ENCODE peak calls at places on chromosome 7, in four cellular contexts. Q is mesendoderm, J is heart left ventricle, W is astrocyte. T is an unnamed sample. For H3K4me1, the result is how much of the 10 kb centered on the place peaks cover.

GRCh38 chr7:9149499-9150082 is 716.2 kb downstream of the NXPH1 start:
- DNase-seq in Q (no peak), J (no peak), W (peak), T (no peak)

GRCh38 chr7:37352974-37353948 is 95.4 kb downstream of the ELMO1 start:
- DNase-seq in J (no peak), W (no peak), Q (peak), T (peak)

GRCh38 chr7:135772639-135773019 is 24.0 kb upstream of the FAM180A start:
- DNase-seq in J (no peak), Q (peak), W (no peak), T (no peak)

GRCh38 chr7:128915271-128915819 is 4.8 kb upstream of the KCP start:
- DNase-seq in J (no peak), Q (no peak), W (no peak), T (peak)

GRCh38 chr7:108201766-108202165 is 71.6 kb upstream of the LAMB4 start:
- DNase-seq in Q (no peak), W (no peak), J (no peak), T (no peak)

GRCh38 chr7:37690206-37690605 is 6.6 kb downstream of the GPR141 start:
- DNase-seq in W (no peak), J (no peak), Q (no peak), T (no peak)

GRCh38 chr7:65438593-65438992 is 64.9 kb downstream of the ZNF92 start:
- DNase-seq in W (peak), J (no peak), Q (no peak), T (no peak)

GRCh38 chr7:30906014-30906413 is 5.6 kb upstream of the AQP1 start:
- DNase-seq in W (no peak), Q (no peak), J (no peak), T (no peak)

GRCh38 chr7:39910108-39910869 is 39.8 kb upstream of the CDK13 start:
- DNase-seq in Q (no peak), J (no peak), W (peak), T (no peak)

GRCh38 chr7:7181519-7182155 is 707 bp upstream of the C1GALT1 start:
- DNase-seq in W (peak), Q (peak), J (peak), T (peak)

GRCh38 chr7:149736478-149737360 is 36.7 kb downstream of the ZNF467 start:
- DNase-seq in Q (no peak), J (no peak), W (no peak), T (no peak)

GRCh38 chr7:20153999-20154398 is 63.2 kb downstream of the MACC1 start:
- DNase-seq in J (no peak), Q (no peak), W (no peak), T (no peak)

GRCh38 chr7:40412323-40412722 is 277.5 kb downstream of the SUGCT start:
- DNase-seq in W (no peak), Q (no peak), J (no peak), T (no peak)

GRCh38 chr7:29805031-29805430 is 1.3 kb upstream of the WIPF3 start:
- DNase-seq in W (no peak), Q (no peak), J (no peak), T (no peak)

GRCh38 chr7:135210818-135211178 is 528 bp downstream of the WDR91 start:
- DNase-seq in W (no peak), J (no peak), Q (peak), T (no peak)

GRCh38 chr7:12970626-12971025 is 283.2 kb downstream of the ARL4A start:
- DNase-seq in J (no peak), Q (no peak), W (no peak), T (no peak)

GRCh38 chr7:27182285-27182827 is 2.7 kb downstream of the HOXA11 start:
- DNase-seq in Q (no peak), J (no peak), W (no peak), T (peak)

GRCh38 chr7:45435846-45436245 is 138.3 kb upstream of the ADCY1 start:
- DNase-seq in Q (no peak), W (peak), J (no peak), T (no peak)

GRCh38 chr7:27901028-27901760 is 161.2 kb downstream of the TAX1BP1 start:
- DNase-seq in J (no peak), W (peak), Q (no peak), T (no peak)

GRCh38 chr7:30750574-30751256 is 1.2 kb upstream of the INMT start:
- DNase-seq in J (peak), Q (no peak), W (peak), T (peak)

GRCh38 chr7:158815046-158815445 is 14.3 kb downstream of the ESYT2 start:
- DNase-seq in Q (peak), J (no peak), W (peak), T (no peak)
- H3K4me3 ChIP-seq in Q (no peak), J (no peak), W (no peak), T (no peak)

DNA sequence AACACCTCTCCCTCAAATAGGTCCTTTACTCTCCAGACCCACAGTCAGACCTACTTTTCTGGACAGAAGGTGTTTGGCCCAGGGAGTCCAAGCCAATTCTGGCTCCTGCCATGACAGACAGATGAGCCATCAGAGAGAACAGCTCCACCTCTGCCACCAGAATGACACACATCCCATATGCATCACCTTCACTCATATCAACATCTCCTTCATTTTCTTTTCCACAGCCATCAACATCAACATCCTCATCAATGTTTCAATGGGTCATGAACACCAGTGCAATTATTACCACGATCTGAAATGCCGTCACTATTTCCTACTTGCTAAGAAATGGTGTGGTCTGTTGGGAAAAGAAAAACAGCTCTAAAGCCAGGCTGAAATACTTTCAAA is 67.9 kb downstream of the CCDC71L start:
- DNase-seq in J (no peak), Q (no peak), W (no peak), T (no peak)
- H3K4me1 ChIP-seq in J (under half), Q (under half), W (under half), T (under half)

GRCh38 chr7:2018786-2019692 is 213.7 kb downstream of the MAD1L1 start:
- DNase-seq in J (peak), W (peak), Q (peak), T (peak)
- H3K4me3 ChIP-seq in J (no peak), W (no peak), Q (no peak), T (no peak)

GRCh38 chr7:123719481-123719806 is 29.4 kb downstream of the WASL start:
- DNase-seq in Q (no peak), W (no peak), J (no peak), T (no peak)
- H3K4me1 ChIP-seq in Q (under half), W (under half), J (half or more), T (under half)

DNA sequence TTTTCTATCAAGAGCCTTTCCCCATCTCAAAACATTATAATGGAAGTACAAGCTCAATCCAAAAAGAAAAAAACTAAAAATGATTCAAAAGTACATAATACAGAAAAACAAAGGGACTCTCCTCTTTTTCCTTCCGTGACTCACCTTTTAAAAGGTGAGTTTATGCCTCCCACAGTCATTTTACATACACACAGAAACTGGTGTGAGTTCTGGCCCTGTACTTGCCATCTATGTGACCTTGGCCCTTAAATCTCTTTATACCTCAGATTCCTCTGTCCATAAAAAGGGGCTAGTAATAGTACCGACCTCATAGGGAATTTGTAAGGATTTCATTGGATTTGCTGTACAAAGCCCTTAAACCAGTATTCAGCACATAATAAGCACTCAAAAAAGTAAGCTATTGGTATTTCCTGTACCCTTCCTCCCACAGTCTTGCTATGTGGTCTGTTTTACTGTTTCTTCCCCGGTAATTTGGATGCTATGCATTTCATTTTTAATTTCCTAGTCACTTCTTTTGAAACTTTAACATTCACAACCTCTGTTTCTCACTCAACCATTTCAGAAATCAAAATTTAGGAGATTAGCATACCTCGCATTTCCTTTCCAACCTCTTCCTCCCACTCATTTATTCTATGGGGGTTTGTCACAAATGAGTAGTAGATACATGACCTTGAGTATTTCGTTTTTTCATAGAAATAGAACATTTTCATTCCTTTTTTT is 39.0 kb downstream of the STK17A start:
- DNase-seq in W (no peak), Q (no peak), J (no peak), T (no peak)
- H3K4me3 ChIP-seq in W (no peak), Q (no peak), J (no peak), T (no peak)